ENCODE peak calls at places on chromosomes 2 and 18, in nine cellular contexts. X is left lung; M is left lobe of liver; N is HuH-7.5; J is T-helper 1 cell; O is WERI-Rb-1; K is GM03348; Z is M059J; Q is stimulated activated CD4-positive, alpha-beta T cell treated with anti-CD3 and anti-CD28 coated beads, Interleukin-1b, Interleukin-23, amount 100 ng/mL, for 4 hours. D is an unnamed sample.

GRCh38 chr2:177419274-177419673 is 26.7 kb downstream of the AGPS start:
- DNase-seq in N (no peak), Q (no peak), K (peak), M (no peak), J (no peak), X (no peak), Z (no peak), O (no peak), D (no peak)

GRCh38 chr2:19868705-19869550 is 32.9 kb downstream of the TTC32 start:
- DNase-seq in Q (peak), M (no peak), N (peak), Z (no peak), X (peak), O (no peak), K (peak), J (peak), D (peak)

GRCh38 chr2:37689751-37690150 is 18.3 kb upstream of the CDC42EP3 start:
- DNase-seq in X (no peak), J (no peak), O (no peak), M (no peak), K (no peak), Z (peak), Q (no peak), N (no peak), D (no peak)

GRCh38 chr18:38690626-38691025 is 1125.0 kb upstream of the CELF4 start:
- DNase-seq in Q (no peak), M (no peak), X (no peak), O (no peak), N (no peak), K (no peak), Z (no peak), J (no peak), D (no peak)

GRCh38 chr2:131047920-131048560 is 45.2 kb downstream of the FAM168B start:
- DNase-seq in J (no peak), Z (no peak), K (no peak), Q (no peak), M (no peak), O (no peak), X (no peak), N (no peak), D (no peak)

GRCh38 chr2:45763256-45763655 is 111.8 kb downstream of the PRKCE start:
- DNase-seq in M (no peak), X (no peak), Q (no peak), N (no peak), K (no peak), Z (no peak), O (no peak), J (no peak), D (no peak)

GRCh38 chr2:238560234-238560633 is 133.5 kb downstream of the ASB1 start:
- DNase-seq in M (no peak), Z (no peak), O (no peak), J (no peak), N (peak), K (no peak), Q (no peak), X (no peak), D (no peak)

GRCh38 chr2:236951830-236952475 is 133.7 kb upstream of the COPS8 start:
- DNase-seq in N (no peak), Z (no peak), J (no peak), X (no peak), K (no peak), M (peak), O (peak), Q (no peak), D (no peak)

GRCh38 chr2:42618972-42619371 is 50.5 kb downstream of the MTA3 start:
- DNase-seq in K (peak), J (no peak), M (no peak), X (no peak), Q (no peak), O (no peak), N (no peak), Z (peak), D (no peak)

GRCh38 chr2:176129013-176129796 is at the start of gene HOXD8:
- DNase-seq in X (no peak), N (no peak), O (no peak), K (peak), Q (no peak), J (no peak), Z (peak), M (no peak), D (no peak)

GRCh38 chr2:61055557-61055956 is 10.1 kb upstream of the SANBR start:
- DNase-seq in N (no peak), O (no peak), Z (peak), Q (no peak), K (no peak), X (no peak), M (no peak), J (no peak), D (no peak)

GRCh38 chr2:45892757-45893156 is 241.3 kb downstream of the PRKCE start:
- DNase-seq in J (no peak), X (peak), Q (no peak), K (no peak), Z (peak), O (no peak), M (no peak), N (no peak), D (no peak)

GRCh38 chr2:239193426-239193825 is 207.4 kb downstream of the HDAC4 start:
- DNase-seq in K (no peak), J (no peak), O (no peak), X (peak), Z (no peak), N (no peak), M (no peak), Q (no peak), D (no peak)

GRCh38 chr2:201363857-201364560 is 6.9 kb upstream of the FLACC1 start:
- DNase-seq in N (peak), M (no peak), K (peak), O (peak), X (no peak), J (no peak), Q (no peak), Z (peak), D (no peak)

GRCh38 chr2:240789501-240790369 is 30.3 kb downstream of the KIF1A start:
- DNase-seq in M (no peak), N (no peak), J (peak), O (no peak), Z (no peak), K (no peak), X (no peak), Q (no peak), D (peak)

GRCh38 chr2:229980440-229981184 is 58.3 kb downstream of the FBXO36 start:
- DNase-seq in O (no peak), Z (peak), X (peak), J (no peak), M (peak), Q (no peak), N (no peak), K (peak), D (no peak)

GRCh38 chr2:218992703-218993344 is 398 bp downstream of the CRYBA2 start:
- DNase-seq in J (no peak), Q (no peak), X (no peak), O (no peak), N (no peak), Z (peak), M (no peak), K (no peak), D (no peak)

GRCh38 chr2:240326886-240327285 is 108.6 kb upstream of the GPC1 start:
- DNase-seq in J (no peak), Q (no peak), X (no peak), N (no peak), K (no peak), M (no peak), Z (no peak), O (no peak), D (no peak)

GRCh38 chr2:217672472-217672871 is 330.3 kb downstream of the TNS1 start:
- DNase-seq in K (no peak), M (no peak), Q (no peak), N (no peak), Z (no peak), X (no peak), J (no peak), O (no peak), D (no peak)

GRCh38 chr2:9285921-9286320 is 79.3 kb downstream of the ASAP2 start:
- DNase-seq in Q (no peak), Z (no peak), N (no peak), J (no peak), K (no peak), X (no peak), O (no peak), M (no peak), D (no peak)

GRCh38 chr2:113200736-113201490 is 27.1 kb downstream of the PSD4 start:
- DNase-seq in O (no peak), M (no peak), K (no peak), Q (no peak), Z (no peak), X (no peak), N (no peak), J (no peak), D (no peak)

GRCh38 chr18:26553943-26554342 is 5.6 kb upstream of the KCTD1 start:
- DNase-seq in Z (no peak), N (no peak), X (no peak), O (no peak), K (no peak), M (no peak), Q (no peak), J (no peak), D (no peak)

GRCh38 chr2:147846382-147847081 is 1.7 kb downstream of the ACVR2A start:
- DNase-seq in N (peak), J (no peak), O (no peak), X (no peak), Q (no peak), K (peak), Z (no peak), M (no peak), D (no peak)

GRCh38 chr18:46439037-46439436 is 218.0 kb downstream of the LOXHD1 start:
- DNase-seq in Q (no peak), N (no peak), K (no peak), X (no peak), J (no peak), O (no peak), M (peak), Z (no peak), D (no peak)

GRCh38 chr2:16614314-16614860 is 51.2 kb downstream of the CYRIA start:
- DNase-seq in Z (peak), K (no peak), X (no peak), O (no peak), N (peak), M (no peak), J (no peak), Q (no peak), D (no peak)

GRCh38 chr2:38751847-38752410 is 768 bp upstream of the SRSF7 start:
- DNase-seq in J (no peak), K (no peak), Z (no peak), Q (no peak), O (peak), M (no peak), X (no peak), N (peak), D (no peak)

D was measured in T-helper 17 cell.